ENCODE peak calls at places on chromosomes 16 and 17, in six cellular contexts. One of them, this sample, is unnamed.
A peak's percentile ranks its signal among the peaks of the same experiment; 100 is the strongest.

GRCh38 chr16:66335704-66336329 is 30.7 kb upstream of the CDH5 start:
- DNase-seq in tibial nerve: no peak
- DNase-seq in GM12865: no peak
- DNase-seq in CD8-positive, alpha-beta T cell: no peak
- DNase-seq in choroid plexus epithelial cell: peak; percentile 89
- DNase-seq in CD4-positive, alpha-beta memory T cell: no peak
- DNase-seq in this sample: no peak

GRCh38 chr17:52140601-52141000 is 17.9 kb downstream of the CA10 start:
- DNase-seq in choroid plexus epithelial cell: no peak
- DNase-seq in CD8-positive, alpha-beta T cell: no peak
- DNase-seq in GM12865: no peak
- DNase-seq in tibial nerve: no peak
- DNase-seq in CD4-positive, alpha-beta memory T cell: no peak
- DNase-seq in this sample: no peak

GRCh38 chr16:87160218-87160617 is 157.0 kb downstream of the C16orf95 start:
- DNase-seq in CD8-positive, alpha-beta T cell: no peak
- DNase-seq in choroid plexus epithelial cell: peak; percentile 51
- DNase-seq in tibial nerve: no peak
- DNase-seq in CD4-positive, alpha-beta memory T cell: no peak
- DNase-seq in GM12865: no peak
- DNase-seq in this sample: no peak

GRCh38 chr16:57634171-57634570 is 5.7 kb downstream of the ADGRG1 start:
- DNase-seq in choroid plexus epithelial cell: no peak
- DNase-seq in CD4-positive, alpha-beta memory T cell: no peak
- DNase-seq in tibial nerve: no peak
- DNase-seq in GM12865: no peak
- DNase-seq in CD8-positive, alpha-beta T cell: no peak
- DNase-seq in this sample: peak; percentile 91

GRCh38 chr17:8702996-8703395 is 41.6 kb downstream of the CCDC42 start:
- DNase-seq in CD8-positive, alpha-beta T cell: no peak
- DNase-seq in GM12865: no peak
- DNase-seq in CD4-positive, alpha-beta memory T cell: no peak
- DNase-seq in tibial nerve: no peak
- DNase-seq in choroid plexus epithelial cell: no peak
- DNase-seq in this sample: no peak

GRCh38 chr17:29866746-29867404 is 63.2 kb downstream of the SSH2 start:
- DNase-seq in tibial nerve: no peak
- DNase-seq in choroid plexus epithelial cell: no peak
- DNase-seq in CD4-positive, alpha-beta memory T cell: no peak
- DNase-seq in GM12865: no peak
- DNase-seq in CD8-positive, alpha-beta T cell: no peak
- DNase-seq in this sample: no peak

GRCh38 chr16:23578096-23578830 is 17.9 kb downstream of the NDUFAB1 start:
- DNase-seq in CD8-positive, alpha-beta T cell: no peak
- DNase-seq in CD4-positive, alpha-beta memory T cell: no peak
- DNase-seq in tibial nerve: no peak
- DNase-seq in GM12865: no peak
- DNase-seq in choroid plexus epithelial cell: peak; percentile 55
- DNase-seq in this sample: no peak

GRCh38 chr16:88764080-88764479 is 20.9 kb downstream of the PIEZO1 start:
- DNase-seq in GM12865: no peak
- DNase-seq in CD4-positive, alpha-beta memory T cell: no peak
- DNase-seq in tibial nerve: no peak
- DNase-seq in CD8-positive, alpha-beta T cell: no peak
- DNase-seq in choroid plexus epithelial cell: no peak
- DNase-seq in this sample: no peak

GRCh38 chr17:66165537-66166123 is 26.3 kb downstream of the CEP112 start:
- DNase-seq in CD4-positive, alpha-beta memory T cell: peak; percentile 51
- DNase-seq in CD8-positive, alpha-beta T cell: no peak
- DNase-seq in choroid plexus epithelial cell: peak; percentile 84
- DNase-seq in GM12865: peak; percentile 62
- DNase-seq in tibial nerve: peak; percentile 12
- DNase-seq in this sample: no peak

GRCh38 chr16:56672761-56673536 is 3.3 kb downstream of the MT1H start:
- DNase-seq in CD8-positive, alpha-beta T cell: no peak
- DNase-seq in CD4-positive, alpha-beta memory T cell: no peak
- DNase-seq in tibial nerve: no peak
- DNase-seq in choroid plexus epithelial cell: no peak
- DNase-seq in GM12865: no peak
- DNase-seq in this sample: peak; percentile 37

GRCh38 chr17:29376667-29377268 is 13.4 kb upstream of the TAOK1 start:
- DNase-seq in GM12865: no peak
- DNase-seq in tibial nerve: no peak
- DNase-seq in choroid plexus epithelial cell: peak; percentile 95
- DNase-seq in CD8-positive, alpha-beta T cell: no peak
- DNase-seq in CD4-positive, alpha-beta memory T cell: no peak
- DNase-seq in this sample: peak; percentile 82

GRCh38 chr17:50213026-50214015 is 11.9 kb upstream of the COL1A1 start:
- DNase-seq in CD4-positive, alpha-beta memory T cell: peak; percentile 22
- DNase-seq in GM12865: peak; percentile 61
- DNase-seq in choroid plexus epithelial cell: no peak
- DNase-seq in tibial nerve: no peak
- DNase-seq in CD8-positive, alpha-beta T cell: peak; percentile 4
- DNase-seq in this sample: no peak

GRCh38 chr17:50278526-50279180 is 4.4 kb downstream of the TMEM92 start:
- DNase-seq in choroid plexus epithelial cell: no peak
- DNase-seq in CD4-positive, alpha-beta memory T cell: no peak
- DNase-seq in GM12865: no peak
- DNase-seq in CD8-positive, alpha-beta T cell: no peak
- DNase-seq in tibial nerve: no peak
- DNase-seq in this sample: no peak

GRCh38 chr16:71769222-71769621 is 39.4 kb downstream of the AP1G1 start:
- DNase-seq in choroid plexus epithelial cell: peak; percentile 14
- DNase-seq in GM12865: no peak
- DNase-seq in CD4-positive, alpha-beta memory T cell: no peak
- DNase-seq in tibial nerve: no peak
- DNase-seq in CD8-positive, alpha-beta T cell: no peak
- DNase-seq in this sample: no peak

GRCh38 chr17:35254107-35254802 is 11.4 kb downstream of the SLFN5 start:
- DNase-seq in CD8-positive, alpha-beta T cell: no peak
- DNase-seq in choroid plexus epithelial cell: peak; percentile 90
- DNase-seq in tibial nerve: peak; percentile 92
- DNase-seq in GM12865: no peak
- DNase-seq in CD4-positive, alpha-beta memory T cell: no peak
- DNase-seq in this sample: peak; percentile 88
- H3K4me3 ChIP-seq in CD8-positive, alpha-beta T cell: no peak overlapping the region
- H3K4me3 ChIP-seq in choroid plexus epithelial cell: no peak overlapping the region
- H3K4me3 ChIP-seq in tibial nerve: no peak overlapping the region
- H3K4me3 ChIP-seq in GM12865: no peak overlapping the region
- H3K4me3 ChIP-seq in CD4-positive, alpha-beta memory T cell: no peak overlapping the region
- H3K4me3 ChIP-seq in this sample: no peak overlapping the region

GRCh38 chr16:28091706-28092105 is 28.2 kb upstream of the GSG1L start:
- DNase-seq in CD8-positive, alpha-beta T cell: no peak
- DNase-seq in tibial nerve: no peak
- DNase-seq in CD4-positive, alpha-beta memory T cell: no peak
- DNase-seq in choroid plexus epithelial cell: no peak
- DNase-seq in GM12865: no peak
- DNase-seq in this sample: no peak
- H3K4me3 ChIP-seq in CD8-positive, alpha-beta T cell: no peak overlapping the region
- H3K4me3 ChIP-seq in tibial nerve: no peak overlapping the region
- H3K4me3 ChIP-seq in CD4-positive, alpha-beta memory T cell: no peak overlapping the region
- H3K4me3 ChIP-seq in choroid plexus epithelial cell: no peak overlapping the region
- H3K4me3 ChIP-seq in GM12865: no peak overlapping the region
- H3K4me3 ChIP-seq in this sample: no peak overlapping the region

GRCh38 chr16:15958703-15959348 is 9.4 kb downstream of the ABCC1 start:
- DNase-seq in choroid plexus epithelial cell: no peak
- DNase-seq in CD4-positive, alpha-beta memory T cell: no peak
- DNase-seq in tibial nerve: no peak
- DNase-seq in GM12865: no peak
- DNase-seq in CD8-positive, alpha-beta T cell: no peak
- DNase-seq in this sample: no peak

GRCh38 chr16:15960124-15960971 is 10.9 kb downstream of the ABCC1 start:
- DNase-seq in tibial nerve: no peak
- DNase-seq in choroid plexus epithelial cell: no peak
- DNase-seq in CD8-positive, alpha-beta T cell: no peak
- DNase-seq in CD4-positive, alpha-beta memory T cell: no peak
- DNase-seq in GM12865: no peak
- DNase-seq in this sample: no peak

GRCh38 chr16:15963307-15963910 is 14.0 kb downstream of the ABCC1 start:
- DNase-seq in choroid plexus epithelial cell: no peak
- DNase-seq in CD8-positive, alpha-beta T cell: no peak
- DNase-seq in GM12865: no peak
- DNase-seq in CD4-positive, alpha-beta memory T cell: no peak
- DNase-seq in tibial nerve: no peak
- DNase-seq in this sample: peak; percentile 88

GRCh38 chr16:15961557-15962205 is 12.3 kb downstream of the ABCC1 start:
- DNase-seq in GM12865: peak; percentile 77
- DNase-seq in CD4-positive, alpha-beta memory T cell: peak; percentile 68
- DNase-seq in tibial nerve: no peak
- DNase-seq in CD8-positive, alpha-beta T cell: no peak
- DNase-seq in choroid plexus epithelial cell: no peak
- DNase-seq in this sample: no peak

GRCh38 chr16:15961060-15961511 is 11.7 kb downstream of the ABCC1 start:
- DNase-seq in CD8-positive, alpha-beta T cell: peak; percentile 34
- DNase-seq in tibial nerve: no peak
- DNase-seq in choroid plexus epithelial cell: peak; percentile 60
- DNase-seq in CD4-positive, alpha-beta memory T cell: peak; percentile 89
- DNase-seq in GM12865: peak; percentile 94
- DNase-seq in this sample: peak; percentile 29
- H3K4me3 ChIP-seq in CD8-positive, alpha-beta T cell: peak overlapping the region; percentile 38
- H3K4me3 ChIP-seq in tibial nerve: no peak overlapping the region
- H3K4me3 ChIP-seq in choroid plexus epithelial cell: no peak overlapping the region
- H3K4me3 ChIP-seq in CD4-positive, alpha-beta memory T cell: peak overlapping the region; percentile 55
- H3K4me3 ChIP-seq in GM12865: peak overlapping the region; percentile 51
- H3K4me3 ChIP-seq in this sample: no peak overlapping the region

GRCh38 chr17:27631897-27632725 is 1.1 kb downstream of the LGALS9 start:
- DNase-seq in CD8-positive, alpha-beta T cell: no peak
- DNase-seq in GM12865: peak; percentile 26
- DNase-seq in tibial nerve: no peak
- DNase-seq in choroid plexus epithelial cell: no peak
- DNase-seq in CD4-positive, alpha-beta memory T cell: no peak
- DNase-seq in this sample: no peak

GRCh38 chr17:27634026-27634335 is 3.0 kb downstream of the LGALS9 start:
- DNase-seq in tibial nerve: no peak
- DNase-seq in GM12865: no peak
- DNase-seq in choroid plexus epithelial cell: no peak
- DNase-seq in CD8-positive, alpha-beta T cell: no peak
- DNase-seq in CD4-positive, alpha-beta memory T cell: no peak
- DNase-seq in this sample: no peak

GRCh38 chr17:27630607-27631408 is at the start of gene LGALS9:
- DNase-seq in tibial nerve: no peak
- DNase-seq in choroid plexus epithelial cell: peak; percentile 24
- DNase-seq in GM12865: peak; percentile 81
- DNase-seq in CD8-positive, alpha-beta T cell: peak; percentile 11
- DNase-seq in CD4-positive, alpha-beta memory T cell: peak; percentile 43
- DNase-seq in this sample: peak; percentile 60

GRCh38 chr17:27633312-27634025 is 2.5 kb downstream of the LGALS9 start:
- DNase-seq in GM12865: no peak
- DNase-seq in choroid plexus epithelial cell: peak; percentile 18
- DNase-seq in CD4-positive, alpha-beta memory T cell: no peak
- DNase-seq in CD8-positive, alpha-beta T cell: no peak
- DNase-seq in tibial nerve: no peak
- DNase-seq in this sample: no peak

DNA sequence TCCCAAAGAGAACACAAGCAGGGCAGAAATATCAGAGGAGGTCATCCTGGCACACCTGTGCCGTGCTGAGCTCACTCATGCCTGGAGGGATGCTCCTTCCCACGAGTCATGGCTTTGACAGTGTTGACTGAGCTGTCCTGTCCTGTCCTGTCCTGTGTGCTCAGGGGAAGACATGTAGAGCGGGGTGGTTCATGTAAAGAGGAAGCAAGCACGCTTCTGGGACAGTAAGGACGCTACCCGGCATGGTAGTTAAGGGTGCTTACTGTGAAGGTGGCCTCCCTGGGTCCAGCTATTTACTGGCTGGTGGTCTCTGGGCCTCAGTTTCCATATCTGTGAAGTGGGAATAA is 394 bp downstream of the LGALS9 start:
- DNase-seq in tibial nerve: no peak
- DNase-seq in choroid plexus epithelial cell: no peak
- DNase-seq in GM12865: peak; percentile 59
- DNase-seq in CD8-positive, alpha-beta T cell: no peak
- DNase-seq in CD4-positive, alpha-beta memory T cell: peak; percentile 18
- DNase-seq in this sample: no peak
- H3K4me3 ChIP-seq in tibial nerve: no peak overlapping the region
- H3K4me3 ChIP-seq in choroid plexus epithelial cell: peak overlapping the region; percentile 9
- H3K4me3 ChIP-seq in GM12865: peak overlapping the region; percentile 89
- H3K4me3 ChIP-seq in CD8-positive, alpha-beta T cell: peak overlapping the region; percentile 88
- H3K4me3 ChIP-seq in CD4-positive, alpha-beta memory T cell: peak overlapping the region; percentile 73
- H3K4me3 ChIP-seq in this sample: no peak overlapping the region

GRCh38 chr16:595094-595528 is 5.2 kb downstream of the RAB40C start:
- DNase-seq in GM12865: no peak
- DNase-seq in choroid plexus epithelial cell: no peak
- DNase-seq in CD4-positive, alpha-beta memory T cell: no peak
- DNase-seq in CD8-positive, alpha-beta T cell: no peak
- DNase-seq in tibial nerve: no peak
- DNase-seq in this sample: no peak
- H3K4me3 ChIP-seq in GM12865: no peak overlapping the region
- H3K4me3 ChIP-seq in choroid plexus epithelial cell: no peak overlapping the region
- H3K4me3 ChIP-seq in CD4-positive, alpha-beta memory T cell: no peak overlapping the region
- H3K4me3 ChIP-seq in CD8-positive, alpha-beta T cell: no peak overlapping the region
- H3K4me3 ChIP-seq in tibial nerve: no peak overlapping the region
- H3K4me3 ChIP-seq in this sample: no peak overlapping the region

GRCh38 chr17:57915532-57915931 is 39.7 kb downstream of the CUEDC1 start:
- DNase-seq in tibial nerve: no peak
- DNase-seq in GM12865: no peak
- DNase-seq in CD8-positive, alpha-beta T cell: no peak
- DNase-seq in choroid plexus epithelial cell: no peak
- DNase-seq in CD4-positive, alpha-beta memory T cell: no peak
- DNase-seq in this sample: no peak

GRCh38 chr17:57918017-57918895 is 37.0 kb downstream of the CUEDC1 start:
- DNase-seq in CD8-positive, alpha-beta T cell: no peak
- DNase-seq in GM12865: no peak
- DNase-seq in choroid plexus epithelial cell: peak; percentile 61
- DNase-seq in CD4-positive, alpha-beta memory T cell: no peak
- DNase-seq in tibial nerve: no peak
- DNase-seq in this sample: peak; percentile 43

GRCh38 chr17:57916925-57917858 is 38.0 kb downstream of the CUEDC1 start:
- DNase-seq in choroid plexus epithelial cell: no peak
- DNase-seq in GM12865: no peak
- DNase-seq in CD8-positive, alpha-beta T cell: no peak
- DNase-seq in tibial nerve: no peak
- DNase-seq in CD4-positive, alpha-beta memory T cell: peak; percentile 10
- DNase-seq in this sample: no peak

GRCh38 chr17:57914274-57915147 is 40.7 kb downstream of the CUEDC1 start:
- DNase-seq in choroid plexus epithelial cell: no peak
- DNase-seq in tibial nerve: no peak
- DNase-seq in CD4-positive, alpha-beta memory T cell: no peak
- DNase-seq in GM12865: no peak
- DNase-seq in CD8-positive, alpha-beta T cell: no peak
- DNase-seq in this sample: no peak

GRCh38 chr17:57915980-57916757 is 39.0 kb downstream of the CUEDC1 start:
- DNase-seq in choroid plexus epithelial cell: no peak
- DNase-seq in CD8-positive, alpha-beta T cell: no peak
- DNase-seq in CD4-positive, alpha-beta memory T cell: no peak
- DNase-seq in GM12865: no peak
- DNase-seq in tibial nerve: no peak
- DNase-seq in this sample: no peak
- H3K4me3 ChIP-seq in choroid plexus epithelial cell: no peak overlapping the region
- H3K4me3 ChIP-seq in CD8-positive, alpha-beta T cell: no peak overlapping the region
- H3K4me3 ChIP-seq in CD4-positive, alpha-beta memory T cell: no peak overlapping the region
- H3K4me3 ChIP-seq in GM12865: no peak overlapping the region
- H3K4me3 ChIP-seq in tibial nerve: no peak overlapping the region
- H3K4me3 ChIP-seq in this sample: no peak overlapping the region

GRCh38 chr17:74892013-74892841 is 1.2 kb downstream of the FADS6 start:
- DNase-seq in GM12865: no peak
- DNase-seq in tibial nerve: no peak
- DNase-seq in choroid plexus epithelial cell: no peak
- DNase-seq in CD8-positive, alpha-beta T cell: no peak
- DNase-seq in CD4-positive, alpha-beta memory T cell: no peak
- DNase-seq in this sample: peak; percentile 31
- H3K4me3 ChIP-seq in GM12865: no peak overlapping the region
- H3K4me3 ChIP-seq in tibial nerve: no peak overlapping the region
- H3K4me3 ChIP-seq in choroid plexus epithelial cell: no peak overlapping the region
- H3K4me3 ChIP-seq in CD8-positive, alpha-beta T cell: no peak overlapping the region
- H3K4me3 ChIP-seq in CD4-positive, alpha-beta memory T cell: no peak overlapping the region
- H3K4me3 ChIP-seq in this sample: no peak overlapping the region

GRCh38 chr17:44355642-44356099 is 8.0 kb downstream of the FAM171A2 start:
- DNase-seq in GM12865: no peak
- DNase-seq in choroid plexus epithelial cell: no peak
- DNase-seq in tibial nerve: no peak
- DNase-seq in CD4-positive, alpha-beta memory T cell: no peak
- DNase-seq in CD8-positive, alpha-beta T cell: no peak
- DNase-seq in this sample: no peak
- H3K4me3 ChIP-seq in GM12865: no peak overlapping the region
- H3K4me3 ChIP-seq in choroid plexus epithelial cell: no peak overlapping the region
- H3K4me3 ChIP-seq in tibial nerve: no peak overlapping the region
- H3K4me3 ChIP-seq in CD4-positive, alpha-beta memory T cell: no peak overlapping the region
- H3K4me3 ChIP-seq in CD8-positive, alpha-beta T cell: no peak overlapping the region
- H3K4me3 ChIP-seq in this sample: no peak overlapping the region

This sample was measured in MG63.